ENCODE peak calls at places on chromosome 16, in four cellular contexts. One of them, this sample, is unnamed.

GRCh38 chr16:81808933-81809480 is 29.9 kb downstream of the PLCG2 start:
- DNase-seq in K562: no peak
- DNase-seq in stomach: no peak
- DNase-seq in ovary: no peak
- DNase-seq in this sample: no peak

GRCh38 chr16:57761301-57761700 is 25.7 kb downstream of the KATNB1 start:
- DNase-seq in K562: no peak
- DNase-seq in ovary: no peak
- DNase-seq in stomach: no peak
- DNase-seq in this sample: no peak

GRCh38 chr16:75377971-75378386 is 55.3 kb downstream of the CFDP1 start:
- DNase-seq in stomach: no peak
- DNase-seq in ovary: no peak
- DNase-seq in K562: no peak
- DNase-seq in this sample: peak; percentile 31

GRCh38 chr16:81036751-81037350 is 1.2 kb downstream of the ATMIN start:
- DNase-seq in ovary: no peak
- DNase-seq in stomach: no peak
- DNase-seq in K562: no peak
- DNase-seq in this sample: no peak

GRCh38 chr16:17138801-17139200 is 332.0 kb downstream of the XYLT1 start:
- DNase-seq in stomach: no peak
- DNase-seq in K562: peak; percentile 61
- DNase-seq in ovary: no peak
- DNase-seq in this sample: no peak

GRCh38 chr16:53631236-53631635 is 72.4 kb downstream of the RPGRIP1L start:
- DNase-seq in ovary: no peak
- DNase-seq in stomach: no peak
- DNase-seq in K562: no peak
- DNase-seq in this sample: no peak

GRCh38 chr16:77723108-77723514 is 797 bp downstream of the NUDT7 start:
- DNase-seq in stomach: no peak
- DNase-seq in K562: peak; percentile 24
- DNase-seq in ovary: peak; percentile 16
- DNase-seq in this sample: peak; percentile 23

GRCh38 chr16:53967172-53967571 is 263.2 kb downstream of the FTO start:
- DNase-seq in ovary: no peak
- DNase-seq in stomach: no peak
- DNase-seq in K562: no peak
- DNase-seq in this sample: no peak

DNA sequence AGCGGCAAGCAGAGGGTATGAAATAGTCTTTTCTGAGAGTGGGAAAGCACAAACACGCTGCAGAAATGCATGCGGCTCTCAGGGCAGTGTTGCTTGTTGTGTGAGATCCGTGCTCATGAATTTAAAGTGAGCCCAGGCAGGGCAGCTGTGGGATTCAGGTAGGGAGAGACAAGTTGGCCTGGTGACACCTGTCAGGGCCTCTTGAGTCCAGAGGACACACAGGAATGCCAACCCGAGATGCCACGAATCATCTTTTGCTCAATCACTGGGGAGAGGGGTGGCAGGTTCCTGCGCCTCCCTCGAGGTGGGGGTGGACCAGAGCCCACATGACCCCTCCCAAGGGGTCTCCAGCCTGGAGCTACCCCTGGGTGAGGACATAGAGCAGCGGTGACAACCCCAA is 211.9 kb downstream of the GSG1L start:
- DNase-seq in ovary: no peak
- DNase-seq in K562: no peak
- DNase-seq in stomach: no peak
- DNase-seq in this sample: no peak
- TF ChIP-seq EP300 in ovary: no peak
- TF ChIP-seq EP300 in K562: no peak
- TF ChIP-seq EP300 in stomach: no peak
- TF ChIP-seq EP300 in this sample: no peak

GRCh38 chr16:48676836-48677235 is 66.9 kb upstream of the N4BP1 start:
- DNase-seq in stomach: no peak
- DNase-seq in K562: no peak
- DNase-seq in ovary: no peak
- DNase-seq in this sample: no peak
- TF ChIP-seq POLR2A in stomach: no peak
- TF ChIP-seq POLR2A in K562: no peak
- TF ChIP-seq POLR2A in ovary: no peak
- TF ChIP-seq POLR2A in this sample: no peak

GRCh38 chr16:87459027-87459426 is 33.8 kb downstream of the ZCCHC14 start:
- DNase-seq in K562: no peak
- DNase-seq in stomach: no peak
- DNase-seq in ovary: no peak
- DNase-seq in this sample: peak; percentile 52

GRCh38 chr16:87457724-87458423 is 35.0 kb downstream of the ZCCHC14 start:
- DNase-seq in K562: no peak
- DNase-seq in stomach: no peak
- DNase-seq in ovary: no peak
- DNase-seq in this sample: peak; percentile 11

GRCh38 chr16:87457051-87457611 is 35.7 kb downstream of the ZCCHC14 start:
- DNase-seq in ovary: no peak
- DNase-seq in stomach: no peak
- DNase-seq in K562: no peak
- DNase-seq in this sample: peak; percentile 3

GRCh38 chr16:87459833-87460232 is 33.0 kb downstream of the ZCCHC14 start:
- DNase-seq in ovary: no peak
- DNase-seq in stomach: no peak
- DNase-seq in K562: no peak
- DNase-seq in this sample: no peak

DNA sequence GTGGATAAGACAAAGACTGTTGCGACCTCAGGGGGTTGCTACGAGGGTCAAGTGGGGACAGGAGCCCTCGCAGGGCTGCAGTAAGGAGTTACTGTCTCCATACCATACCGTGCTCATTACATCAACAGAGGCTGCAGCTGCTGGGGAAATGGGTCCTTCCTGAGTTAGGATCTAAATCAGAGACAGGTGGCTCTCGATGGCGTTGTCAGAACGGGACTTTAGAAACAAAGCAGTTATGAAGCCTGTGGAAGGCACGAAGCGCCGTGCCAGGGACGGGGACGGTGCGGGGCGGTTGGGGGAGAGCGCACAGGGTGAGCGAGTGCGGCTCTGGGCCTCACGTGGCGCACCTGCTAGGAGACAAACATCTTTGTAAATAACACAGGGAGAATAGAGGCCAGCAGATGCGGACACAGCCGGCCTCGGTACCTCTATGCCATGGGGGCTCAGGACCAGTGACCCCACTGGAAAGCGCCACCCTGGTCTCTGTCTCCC is 34.4 kb downstream of the ZCCHC14 start:
- DNase-seq in ovary: no peak
- DNase-seq in stomach: no peak
- DNase-seq in K562: no peak
- DNase-seq in this sample: no peak
- H3K4me3 ChIP-seq in ovary: no peak overlapping the region
- H3K4me3 ChIP-seq in stomach: no peak overlapping the region
- H3K4me3 ChIP-seq in K562: no peak overlapping the region
- H3K4me3 ChIP-seq in this sample: no peak overlapping the region

GRCh38 chr16:424623-425081 is 797 bp upstream of the RAB11FIP3 start:
- DNase-seq in ovary: peak; percentile 60
- DNase-seq in K562: no peak
- DNase-seq in stomach: peak; percentile 40
- DNase-seq in this sample: peak; percentile 92

GRCh38 chr16:424033-424622 is 1.3 kb upstream of the RAB11FIP3 start:
- DNase-seq in ovary: peak; percentile 70
- DNase-seq in K562: no peak
- DNase-seq in stomach: peak; percentile 35
- DNase-seq in this sample: no peak

GRCh38 chr16:426115-426905 is 861 bp downstream of the RAB11FIP3 start:
- DNase-seq in stomach: no peak
- DNase-seq in K562: peak; percentile 37
- DNase-seq in ovary: no peak
- DNase-seq in this sample: no peak

GRCh38 chr16:425740-426114 is 278 bp downstream of the RAB11FIP3 start:
- DNase-seq in stomach: no peak
- DNase-seq in ovary: no peak
- DNase-seq in K562: no peak
- DNase-seq in this sample: no peak

DNA sequence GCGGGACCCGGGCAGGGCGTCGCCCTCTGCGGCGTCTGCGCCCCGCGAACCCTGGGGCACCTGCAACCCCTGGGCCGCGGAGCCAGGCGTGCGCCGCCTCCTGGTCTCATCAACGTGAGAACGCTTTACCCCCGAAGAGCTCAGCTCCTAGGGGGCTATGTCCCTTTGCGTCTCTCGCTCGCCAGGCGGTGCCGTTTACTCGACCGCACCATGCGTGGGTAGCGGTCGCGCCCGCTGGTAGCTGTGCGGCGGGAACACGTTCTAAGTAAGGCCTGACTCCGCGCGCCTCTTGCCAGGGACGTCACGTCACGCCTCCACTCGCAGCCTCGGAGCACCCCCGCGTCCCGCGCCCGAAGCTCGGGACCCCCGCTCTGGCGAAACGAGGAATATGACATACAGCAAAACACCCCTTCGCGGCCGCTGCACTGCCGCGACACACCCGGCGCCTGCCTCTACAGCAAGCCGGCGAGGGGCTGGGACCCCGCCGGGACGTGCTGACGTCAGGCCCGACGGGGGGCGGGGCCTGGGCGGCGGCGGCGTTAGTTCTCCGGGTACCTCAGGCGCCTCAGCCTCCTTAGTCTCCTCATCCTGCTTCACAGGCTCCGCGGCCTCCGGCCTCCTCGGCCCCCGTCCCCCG is at the start of gene RAB11FIP3:
- DNase-seq in stomach: peak; percentile 80
- DNase-seq in K562: peak; percentile 92
- DNase-seq in ovary: peak; percentile 84
- DNase-seq in this sample: peak; percentile 83
- TF ChIP-seq EP300 in stomach: no peak
- TF ChIP-seq EP300 in K562: no peak
- TF ChIP-seq EP300 in ovary: no peak
- TF ChIP-seq EP300 in this sample: no peak

GRCh38 chr16:4768549-4769305 is 1.8 kb upstream of the ZNF500 start:
- DNase-seq in ovary: peak; percentile 95
- DNase-seq in stomach: peak; percentile 99
- DNase-seq in K562: peak; percentile 93
- DNase-seq in this sample: peak; percentile 100
- TF ChIP-seq POLR2A in ovary: peak; percentile 83
- TF ChIP-seq POLR2A in stomach: no peak
- TF ChIP-seq POLR2A in K562: peak; percentile 86
- TF ChIP-seq POLR2A in this sample: no peak

GRCh38 chr16:67720236-67720635 is 1.1 kb upstream of the GFOD2 start:
- DNase-seq in K562: no peak
- DNase-seq in stomach: no peak
- DNase-seq in ovary: no peak
- DNase-seq in this sample: no peak
- H3K4me3 ChIP-seq in K562: peak overlapping the region; percentile 94
- H3K4me3 ChIP-seq in stomach: no peak overlapping the region
- H3K4me3 ChIP-seq in ovary: peak overlapping the region; percentile 96
- H3K4me3 ChIP-seq in this sample: peak overlapping the region; percentile 90

DNA sequence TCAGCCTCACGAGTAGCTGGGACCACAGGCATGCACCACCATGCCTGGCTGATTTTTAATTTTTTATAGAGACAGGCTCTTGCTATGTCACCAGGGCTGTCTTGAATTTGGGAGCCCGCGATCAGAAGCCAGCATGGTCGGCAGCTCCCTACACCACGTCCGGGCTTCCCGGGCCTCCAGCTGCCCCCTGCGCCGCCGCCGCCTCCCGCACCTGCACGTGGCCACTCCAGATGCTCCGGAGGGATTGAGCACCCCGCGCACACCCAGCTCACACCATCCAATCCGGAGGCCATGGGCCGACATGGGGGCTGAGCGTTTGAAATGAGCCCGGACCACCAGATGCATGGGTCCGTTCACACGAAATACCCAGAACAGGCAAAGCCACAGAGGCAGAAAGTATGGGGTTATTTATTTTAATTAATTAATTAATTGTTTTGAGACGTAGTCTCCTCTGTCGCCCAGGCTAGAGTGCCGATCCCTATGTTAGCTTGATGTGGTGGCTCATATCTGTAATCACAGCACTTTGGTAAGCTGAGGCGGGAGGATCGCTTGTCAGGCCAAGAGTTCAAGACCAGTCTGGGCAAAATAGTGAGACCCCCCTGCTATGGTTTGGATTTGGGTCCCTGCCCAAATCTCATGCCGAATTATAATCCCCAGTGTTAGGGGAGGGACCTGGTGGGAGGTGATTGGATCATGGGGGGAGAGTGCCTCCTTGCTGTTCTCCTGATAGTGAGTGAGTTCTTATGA is 17.1 kb upstream of the PDXDC1 start:
- DNase-seq in stomach: peak; percentile 24
- DNase-seq in K562: peak; percentile 11
- DNase-seq in ovary: no peak
- DNase-seq in this sample: no peak
- TF ChIP-seq EP300 in stomach: no peak
- TF ChIP-seq EP300 in K562: no peak
- TF ChIP-seq EP300 in ovary: no peak
- TF ChIP-seq EP300 in this sample: no peak

This sample was measured in upper lobe of left lung.